ENCODE peak calls at places on chromosomes 16 and 17, in seven cellular contexts. One of them, this sample, is unnamed.
A peak's percentile ranks its signal among the peaks of the same experiment; 100 is the strongest.

GRCh38 chr16:1650131-1650530 is 27.9 kb upstream of the JPT2 start:
- DNase-seq in Caco-2: no peak
- DNase-seq in AG04450: no peak
- DNase-seq in HCT116: no peak
- DNase-seq in Peyer's patch: no peak
- DNase-seq in HFF-Myc: no peak
- DNase-seq in effector memory CD4-positive, alpha-beta T cell: no peak
- DNase-seq in this sample: no peak

GRCh38 chr16:72042157-72042660 is 12.1 kb upstream of the HP start:
- DNase-seq in Caco-2: no peak
- DNase-seq in AG04450: no peak
- DNase-seq in HCT116: no peak
- DNase-seq in Peyer's patch: no peak
- DNase-seq in HFF-Myc: peak; percentile 11
- DNase-seq in effector memory CD4-positive, alpha-beta T cell: no peak
- DNase-seq in this sample: no peak

GRCh38 chr17:37605813-37606505 is 3.3 kb downstream of the SYNRG start:
- DNase-seq in Caco-2: no peak
- DNase-seq in AG04450: no peak
- DNase-seq in HCT116: no peak
- DNase-seq in Peyer's patch: peak; percentile 74
- DNase-seq in HFF-Myc: no peak
- DNase-seq in effector memory CD4-positive, alpha-beta T cell: peak; percentile 24
- DNase-seq in this sample: no peak

GRCh38 chr17:59914274-59914854 is 21.4 kb downstream of the RPS6KB1 start:
- DNase-seq in Caco-2: no peak
- DNase-seq in AG04450: no peak
- DNase-seq in HCT116: peak; percentile 19
- DNase-seq in Peyer's patch: no peak
- DNase-seq in HFF-Myc: no peak
- DNase-seq in effector memory CD4-positive, alpha-beta T cell: no peak
- DNase-seq in this sample: no peak

GRCh38 chr16:79409970-79410369 is 190.6 kb downstream of the MAF start:
- DNase-seq in Caco-2: no peak
- DNase-seq in AG04450: no peak
- DNase-seq in HCT116: no peak
- DNase-seq in Peyer's patch: no peak
- DNase-seq in HFF-Myc: no peak
- DNase-seq in effector memory CD4-positive, alpha-beta T cell: no peak
- DNase-seq in this sample: no peak

GRCh38 chr17:7703584-7704574 is 1.1 kb upstream of the EFNB3 start:
- DNase-seq in Caco-2: peak; percentile 44
- DNase-seq in AG04450: no peak
- DNase-seq in HCT116: no peak
- DNase-seq in Peyer's patch: no peak
- DNase-seq in HFF-Myc: peak; percentile 56
- DNase-seq in effector memory CD4-positive, alpha-beta T cell: no peak
- DNase-seq in this sample: no peak

GRCh38 chr16:79564594-79565210 is 35.8 kb downstream of the MAF start:
- DNase-seq in Caco-2: no peak
- DNase-seq in AG04450: no peak
- DNase-seq in HCT116: no peak
- DNase-seq in Peyer's patch: no peak
- DNase-seq in HFF-Myc: no peak
- DNase-seq in effector memory CD4-positive, alpha-beta T cell: no peak
- DNase-seq in this sample: peak; percentile 67

GRCh38 chr16:14306485-14307058 is 235.5 kb downstream of the MRTFB start:
- DNase-seq in Caco-2: no peak
- DNase-seq in AG04450: no peak
- DNase-seq in HCT116: no peak
- DNase-seq in Peyer's patch: no peak
- DNase-seq in HFF-Myc: no peak
- DNase-seq in effector memory CD4-positive, alpha-beta T cell: no peak
- DNase-seq in this sample: no peak

GRCh38 chr16:12349950-12350842 is 373.7 kb downstream of the SNX29 start:
- DNase-seq in Caco-2: no peak
- DNase-seq in AG04450: no peak
- DNase-seq in HCT116: no peak
- DNase-seq in Peyer's patch: no peak
- DNase-seq in HFF-Myc: no peak
- DNase-seq in effector memory CD4-positive, alpha-beta T cell: no peak
- DNase-seq in this sample: no peak

GRCh38 chr16:8796469-8797363 is 723 bp downstream of the TMEM186 start:
- DNase-seq in Caco-2: no peak
- DNase-seq in AG04450: no peak
- DNase-seq in HCT116: no peak
- DNase-seq in Peyer's patch: no peak
- DNase-seq in HFF-Myc: no peak
- DNase-seq in effector memory CD4-positive, alpha-beta T cell: no peak
- DNase-seq in this sample: no peak

GRCh38 chr16:21663889-21664647 is at the start of gene OTOA:
- DNase-seq in Caco-2: no peak
- DNase-seq in AG04450: no peak
- DNase-seq in HCT116: no peak
- DNase-seq in Peyer's patch: peak; percentile 58
- DNase-seq in HFF-Myc: no peak
- DNase-seq in effector memory CD4-positive, alpha-beta T cell: peak; percentile 7
- DNase-seq in this sample: no peak

GRCh38 chr17:13288248-13288647 is 270.4 kb upstream of the ELAC2 start:
- DNase-seq in Caco-2: no peak
- DNase-seq in AG04450: no peak
- DNase-seq in HCT116: no peak
- DNase-seq in Peyer's patch: no peak
- DNase-seq in HFF-Myc: no peak
- DNase-seq in effector memory CD4-positive, alpha-beta T cell: no peak
- DNase-seq in this sample: no peak

GRCh38 chr16:10625595-10626357 is 45.4 kb upstream of the EMP2 start:
- DNase-seq in Caco-2: no peak
- DNase-seq in AG04450: no peak
- DNase-seq in HCT116: no peak
- DNase-seq in Peyer's patch: no peak
- DNase-seq in HFF-Myc: no peak
- DNase-seq in effector memory CD4-positive, alpha-beta T cell: no peak
- DNase-seq in this sample: no peak

GRCh38 chr16:54431041-54431996 is 144.7 kb upstream of the IRX3 start:
- DNase-seq in Caco-2: no peak
- DNase-seq in AG04450: no peak
- DNase-seq in HCT116: no peak
- DNase-seq in Peyer's patch: no peak
- DNase-seq in HFF-Myc: peak; percentile 35
- DNase-seq in effector memory CD4-positive, alpha-beta T cell: no peak
- DNase-seq in this sample: no peak

GRCh38 chr16:85157813-85158701 is 45.8 kb upstream of the CIBAR2 start:
- DNase-seq in Caco-2: peak; percentile 63
- DNase-seq in AG04450: no peak
- DNase-seq in HCT116: no peak
- DNase-seq in Peyer's patch: no peak
- DNase-seq in HFF-Myc: no peak
- DNase-seq in effector memory CD4-positive, alpha-beta T cell: no peak
- DNase-seq in this sample: no peak

GRCh38 chr16:4180511-4180910 is 61.4 kb downstream of the SRL start:
- DNase-seq in Caco-2: no peak
- DNase-seq in AG04450: no peak
- DNase-seq in HCT116: no peak
- DNase-seq in Peyer's patch: no peak
- DNase-seq in HFF-Myc: no peak
- DNase-seq in effector memory CD4-positive, alpha-beta T cell: no peak
- DNase-seq in this sample: no peak

GRCh38 chr16:74954763-74955162 is 30.2 kb downstream of the WDR59 start:
- DNase-seq in Caco-2: no peak
- DNase-seq in AG04450: no peak
- DNase-seq in HCT116: no peak
- DNase-seq in Peyer's patch: no peak
- DNase-seq in HFF-Myc: no peak
- DNase-seq in effector memory CD4-positive, alpha-beta T cell: no peak
- DNase-seq in this sample: no peak

GRCh38 chr17:29588561-29589411 is 662 bp downstream of the GIT1 start:
- DNase-seq in Caco-2: no peak
- DNase-seq in AG04450: no peak
- DNase-seq in HCT116: no peak
- DNase-seq in Peyer's patch: peak; percentile 69
- DNase-seq in HFF-Myc: no peak
- DNase-seq in effector memory CD4-positive, alpha-beta T cell: peak; percentile 19
- DNase-seq in this sample: no peak

DNA sequence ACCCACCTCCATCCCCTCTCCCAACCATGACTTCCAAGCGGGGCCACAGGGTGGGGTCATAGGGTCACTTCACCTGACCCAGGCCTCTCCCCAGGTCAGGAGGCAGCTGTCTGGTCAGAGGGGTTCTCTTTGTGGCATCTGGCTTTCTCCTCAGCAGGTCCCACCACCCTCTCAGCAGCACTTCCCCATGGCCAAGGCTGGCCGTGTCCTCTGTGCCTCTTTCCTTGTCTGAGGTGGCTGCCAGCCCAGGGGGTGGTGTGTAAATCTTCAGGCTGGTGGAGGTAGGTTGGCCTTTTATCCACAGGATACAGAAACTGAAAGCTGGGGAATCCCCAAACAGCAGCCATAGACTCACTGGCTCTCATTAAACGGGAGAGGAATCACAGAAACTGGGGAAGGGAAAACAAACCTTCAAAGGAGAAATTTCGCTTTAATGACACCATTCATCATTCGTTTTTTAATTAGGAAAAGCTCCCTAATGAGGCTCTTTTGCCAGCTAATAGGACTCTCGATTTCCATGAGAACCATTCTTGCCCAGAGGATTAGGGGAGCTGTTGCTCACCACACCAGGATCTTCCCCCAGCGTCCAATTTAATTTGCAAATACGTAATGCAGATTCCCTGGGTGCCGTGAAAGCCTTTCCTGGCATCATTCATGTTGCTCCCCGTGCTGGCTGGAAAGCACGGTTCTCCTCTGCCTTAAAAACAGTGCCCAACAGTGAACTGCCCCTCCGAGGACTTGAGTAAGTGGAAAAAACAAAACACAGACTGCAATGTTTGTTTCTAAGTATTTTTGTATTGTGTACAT is 18.0 kb downstream of the C17orf75 start:
- DNase-seq in Caco-2: no peak
- DNase-seq in AG04450: no peak
- DNase-seq in HCT116: no peak
- DNase-seq in Peyer's patch: peak; percentile 50
- DNase-seq in HFF-Myc: no peak
- DNase-seq in effector memory CD4-positive, alpha-beta T cell: peak; percentile 9
- DNase-seq in this sample: no peak
- H3K4me3 ChIP-seq in Caco-2: no peak overlapping the region
- H3K4me3 ChIP-seq in AG04450: peak overlapping the region; percentile 10
- H3K4me3 ChIP-seq in HCT116: no peak overlapping the region
- H3K4me3 ChIP-seq in Peyer's patch: no peak overlapping the region
- H3K4me3 ChIP-seq in HFF-Myc: no peak overlapping the region
- H3K4me3 ChIP-seq in effector memory CD4-positive, alpha-beta T cell: peak overlapping the region; percentile 24
- H3K4me3 ChIP-seq in this sample: peak overlapping the region; percentile 39

GRCh38 chr17:78408476-78409020 is 30.1 kb downstream of the PGS1 start:
- DNase-seq in Caco-2: no peak
- DNase-seq in AG04450: no peak
- DNase-seq in HCT116: no peak
- DNase-seq in Peyer's patch: peak; percentile 84
- DNase-seq in HFF-Myc: no peak
- DNase-seq in effector memory CD4-positive, alpha-beta T cell: no peak
- DNase-seq in this sample: no peak
- H3K4me3 ChIP-seq in Caco-2: no peak overlapping the region
- H3K4me3 ChIP-seq in AG04450: no peak overlapping the region
- H3K4me3 ChIP-seq in HCT116: no peak overlapping the region
- H3K4me3 ChIP-seq in Peyer's patch: no peak overlapping the region
- H3K4me3 ChIP-seq in HFF-Myc: no peak overlapping the region
- H3K4me3 ChIP-seq in effector memory CD4-positive, alpha-beta T cell: no peak overlapping the region
- H3K4me3 ChIP-seq in this sample: no peak overlapping the region

GRCh38 chr17:48546187-48546923 is 1.4 kb upstream of the HOXB2 start:
- DNase-seq in Caco-2: no peak
- DNase-seq in AG04450: no peak
- DNase-seq in HCT116: no peak
- DNase-seq in Peyer's patch: no peak
- DNase-seq in HFF-Myc: no peak
- DNase-seq in effector memory CD4-positive, alpha-beta T cell: no peak
- DNase-seq in this sample: no peak

GRCh38 chr17:48549909-48550308 is 5.0 kb upstream of the HOXB2 start:
- DNase-seq in Caco-2: no peak
- DNase-seq in AG04450: no peak
- DNase-seq in HCT116: no peak
- DNase-seq in Peyer's patch: no peak
- DNase-seq in HFF-Myc: no peak
- DNase-seq in effector memory CD4-positive, alpha-beta T cell: no peak
- DNase-seq in this sample: no peak

GRCh38 chr17:48546924-48547838 is 2.3 kb upstream of the HOXB2 start:
- DNase-seq in Caco-2: no peak
- DNase-seq in AG04450: no peak
- DNase-seq in HCT116: no peak
- DNase-seq in Peyer's patch: no peak
- DNase-seq in HFF-Myc: no peak
- DNase-seq in effector memory CD4-positive, alpha-beta T cell: no peak
- DNase-seq in this sample: no peak

GRCh38 chr17:48548687-48549621 is 4.0 kb upstream of the HOXB2 start:
- DNase-seq in Caco-2: no peak
- DNase-seq in AG04450: no peak
- DNase-seq in HCT116: no peak
- DNase-seq in Peyer's patch: no peak
- DNase-seq in HFF-Myc: no peak
- DNase-seq in effector memory CD4-positive, alpha-beta T cell: no peak
- DNase-seq in this sample: no peak

GRCh38 chr17:48547839-48548686 is 3.2 kb upstream of the HOXB2 start:
- DNase-seq in Caco-2: no peak
- DNase-seq in AG04450: no peak
- DNase-seq in HCT116: no peak
- DNase-seq in Peyer's patch: peak; percentile 71
- DNase-seq in HFF-Myc: no peak
- DNase-seq in effector memory CD4-positive, alpha-beta T cell: peak; percentile 36
- DNase-seq in this sample: no peak
- H3K4me3 ChIP-seq in Caco-2: no peak overlapping the region
- H3K4me3 ChIP-seq in AG04450: peak overlapping the region; percentile 47
- H3K4me3 ChIP-seq in HCT116: no peak overlapping the region
- H3K4me3 ChIP-seq in Peyer's patch: no peak overlapping the region
- H3K4me3 ChIP-seq in HFF-Myc: no peak overlapping the region
- H3K4me3 ChIP-seq in effector memory CD4-positive, alpha-beta T cell: no peak overlapping the region
- H3K4me3 ChIP-seq in this sample: peak overlapping the region; percentile 35

DNA sequence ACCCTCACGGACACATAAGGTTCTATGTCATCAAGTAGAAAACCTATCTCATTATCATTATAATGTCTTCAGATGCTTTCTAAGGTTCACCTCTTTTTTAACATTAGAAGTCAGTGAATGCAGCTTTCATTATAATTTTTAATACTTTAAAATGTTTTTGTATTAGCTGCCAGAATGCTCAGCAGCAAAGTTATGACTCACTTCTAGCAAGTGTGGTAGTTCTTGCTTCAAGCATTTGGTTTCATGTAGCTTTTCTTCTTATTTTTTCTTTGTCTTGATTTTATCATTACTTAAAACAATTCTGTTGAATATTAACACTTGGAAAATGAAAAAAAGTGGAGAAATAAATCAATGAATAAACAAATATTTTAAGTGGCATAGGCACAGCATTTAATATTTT is 23.4 kb downstream of the LPCAT2 start:
- DNase-seq in Caco-2: no peak
- DNase-seq in AG04450: no peak
- DNase-seq in HCT116: no peak
- DNase-seq in Peyer's patch: no peak
- DNase-seq in HFF-Myc: no peak
- DNase-seq in effector memory CD4-positive, alpha-beta T cell: no peak
- DNase-seq in this sample: no peak
- H3K4me3 ChIP-seq in Caco-2: no peak overlapping the region
- H3K4me3 ChIP-seq in AG04450: no peak overlapping the region
- H3K4me3 ChIP-seq in HCT116: no peak overlapping the region
- H3K4me3 ChIP-seq in Peyer's patch: no peak overlapping the region
- H3K4me3 ChIP-seq in HFF-Myc: no peak overlapping the region
- H3K4me3 ChIP-seq in effector memory CD4-positive, alpha-beta T cell: no peak overlapping the region
- H3K4me3 ChIP-seq in this sample: no peak overlapping the region

GRCh38 chr17:74752415-74752814 is 4.0 kb downstream of the NHERF1 start:
- DNase-seq in Caco-2: no peak
- DNase-seq in AG04450: no peak
- DNase-seq in HCT116: no peak
- DNase-seq in Peyer's patch: no peak
- DNase-seq in HFF-Myc: no peak
- DNase-seq in effector memory CD4-positive, alpha-beta T cell: no peak
- DNase-seq in this sample: no peak
- H3K4me3 ChIP-seq in Caco-2: no peak overlapping the region
- H3K4me3 ChIP-seq in AG04450: no peak overlapping the region
- H3K4me3 ChIP-seq in HCT116: no peak overlapping the region
- H3K4me3 ChIP-seq in Peyer's patch: no peak overlapping the region
- H3K4me3 ChIP-seq in HFF-Myc: no peak overlapping the region
- H3K4me3 ChIP-seq in effector memory CD4-positive, alpha-beta T cell: no peak overlapping the region
- H3K4me3 ChIP-seq in this sample: no peak overlapping the region

This sample was measured in epithelial cell of proximal tubule.